ENCODE peak calls at places on chromosomes 11 and 22, in six cellular contexts. H, Q, B, F, Z and I are unnamed samples.

GRCh38 chr22:27247691-27248434 is 553.7 kb downstream of the MN1 start:
- ATAC-seq in H (no peak), B (peak), Z (no peak), Q (no peak), F (no peak), I (peak)

GRCh38 chr11:129896062-129896461 is 684 bp upstream of the NFRKB start:
- ATAC-seq in Z (peak), B (peak), F (no peak), Q (peak), H (no peak), I (no peak)

GRCh38 chr11:34185926-34186841 is 80.8 kb downstream of the NAT10 start:
- ATAC-seq in F (no peak), H (no peak), B (no peak), Q (no peak), Z (no peak), I (no peak)

GRCh38 chr22:37284126-37284806 is 2.0 kb downstream of the CYTH4 start:
- ATAC-seq in H (no peak), F (peak), B (peak), Z (no peak), Q (no peak), I (peak)

GRCh38 chr11:3003396-3004231 is 11.5 kb upstream of the NAP1L4 start:
- ATAC-seq in B (no peak), Z (no peak), F (no peak), H (peak), Q (no peak), I (no peak)

GRCh38 chr11:117458275-117459120 is 130.8 kb downstream of the CEP164 start:
- ATAC-seq in B (no peak), H (no peak), Z (peak), F (peak), Q (no peak), I (no peak)

GRCh38 chr22:24231706-24232105 is 13.2 kb downstream of the GGT5 start:
- ATAC-seq in F (no peak), Q (no peak), B (no peak), Z (no peak), H (no peak), I (no peak)

GRCh38 chr11:88813233-88813915 is 252.4 kb downstream of the GRM5 start:
- ATAC-seq in Q (no peak), F (peak), Z (no peak), H (no peak), B (no peak), I (no peak)

GRCh38 chr11:83025267-83025704 is 46.4 kb downstream of the RAB30 start:
- ATAC-seq in F (peak), Q (peak), Z (no peak), H (no peak), B (no peak), I (peak)

GRCh38 chr22:29797351-29797750 is 30.2 kb downstream of the UQCR10 start:
- ATAC-seq in H (no peak), B (no peak), Z (no peak), F (peak), Q (no peak), I (no peak)

GRCh38 chr22:25061605-25062377 is 109.3 kb downstream of the KIAA1671 start:
- ATAC-seq in Q (no peak), F (no peak), H (no peak), Z (no peak), B (no peak), I (no peak)

GRCh38 chr22:21841422-21841821 is 26.0 kb downstream of the MAPK1 start:
- ATAC-seq in B (no peak), Z (no peak), Q (no peak), F (no peak), H (no peak), I (no peak)

GRCh38 chr11:37141707-37142106 is 543.7 kb upstream of the RAG2 start:
- ATAC-seq in B (no peak), H (no peak), Z (no peak), F (no peak), Q (no peak), I (no peak)

GRCh38 chr22:41429232-41429945 is 17.2 kb downstream of the TOB2 start:
- ATAC-seq in Z (no peak), Q (peak), H (no peak), B (no peak), F (no peak), I (no peak)

GRCh38 chr11:128501008-128501407 is 86.3 kb downstream of the ETS1 start:
- ATAC-seq in B (no peak), F (no peak), Q (no peak), H (no peak), Z (no peak), I (no peak)

GRCh38 chr11:128500488-128500887 is 86.9 kb downstream of the ETS1 start:
- ATAC-seq in F (no peak), Z (no peak), Q (no peak), B (peak), H (no peak), I (no peak)

GRCh38 chr11:128499613-128500213 is 87.6 kb downstream of the ETS1 start:
- ATAC-seq in Z (no peak), H (no peak), Q (no peak), B (no peak), F (no peak), I (no peak)

GRCh38 chr11:128497057-128497957 is 90.1 kb downstream of the ETS1 start:
- ATAC-seq in Z (no peak), Q (no peak), F (peak), B (peak), H (peak), I (peak)

DNA sequence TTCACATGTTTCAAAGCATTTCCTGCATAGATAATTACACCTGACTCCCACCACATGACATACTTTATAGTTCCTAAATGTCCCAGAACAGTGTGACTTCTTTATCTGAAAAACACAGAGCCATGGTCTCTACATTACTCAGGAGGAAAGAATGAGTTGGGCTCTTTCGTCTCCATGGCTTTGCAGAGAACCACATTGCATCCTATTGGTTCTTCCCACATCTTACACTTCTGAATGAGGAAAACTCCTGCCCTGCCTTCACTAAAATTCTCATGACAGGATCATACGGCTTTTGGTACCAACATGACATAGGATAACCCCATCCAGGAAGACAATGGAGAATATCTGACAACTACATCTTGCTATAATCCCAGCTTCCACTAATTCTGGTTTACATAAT is 88.5 kb downstream of the ETS1 start:
- ATAC-seq in Z (no peak), Q (no peak), B (no peak), F (no peak), H (no peak), I (no peak)
- H3K27ac ChIP-seq in Z (no peak), Q (no peak), B (peak), F (peak), H (no peak), I (peak)

GRCh38 chr11:95372097-95372656 is 141.2 kb upstream of the SESN3 start:
- ATAC-seq in F (no peak), Z (no peak), Q (no peak), B (no peak), H (no peak), I (no peak)
- TF ChIP-seq POLR2A in F (no peak), Z (no peak), Q (no peak), B (no peak), H (no peak), I (no peak)

GRCh38 chr11:134949716-134950115 is 537.7 kb upstream of the B3GAT1 start:
- ATAC-seq in H (peak), F (no peak), Q (no peak), Z (no peak), B (peak), I (no peak)

GRCh38 chr11:134947556-134947955 is 535.5 kb upstream of the B3GAT1 start:
- ATAC-seq in H (no peak), Z (no peak), Q (no peak), F (no peak), B (no peak), I (no peak)

GRCh38 chr11:134950692-134951304 is 538.8 kb upstream of the B3GAT1 start:
- ATAC-seq in F (no peak), Q (no peak), B (peak), H (no peak), Z (no peak), I (no peak)

GRCh38 chr11:134951305-134951700 is 539.3 kb upstream of the B3GAT1 start:
- ATAC-seq in H (no peak), F (no peak), B (peak), Z (no peak), Q (no peak), I (peak)

DNA sequence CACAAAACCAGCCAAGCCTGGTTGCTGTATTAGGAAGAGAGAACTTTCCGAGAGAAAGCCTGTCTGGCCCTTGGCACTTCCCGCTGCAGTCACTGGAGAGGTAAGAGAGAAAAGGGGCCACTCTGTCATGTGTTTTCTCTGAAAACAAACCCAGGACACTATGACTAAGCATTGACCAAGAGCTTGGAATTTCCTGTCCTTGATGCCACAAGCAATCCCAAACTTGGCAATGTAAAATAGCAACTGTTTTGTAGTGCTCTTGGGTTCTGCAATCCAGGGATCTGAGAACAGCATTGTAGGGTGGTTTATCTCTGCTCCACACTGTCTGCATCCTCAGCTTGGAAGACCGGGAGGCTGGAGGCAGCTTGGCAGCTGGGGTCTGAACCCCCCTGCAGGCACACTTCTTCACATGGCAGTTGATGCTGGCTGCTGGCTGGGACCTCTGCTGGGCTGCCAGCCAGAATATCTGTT is 537.1 kb upstream of the B3GAT1 start:
- ATAC-seq in B (peak), H (peak), F (no peak), Z (no peak), Q (peak), I (peak)
- TF ChIP-seq POLR2AphosphoS5 in B (no peak), H (no peak), F (no peak), Z (no peak), Q (no peak), I (no peak)

GRCh38 chr11:72735495-72736027 is 16.6 kb downstream of the ARAP1 start:
- ATAC-seq in B (no peak), Q (no peak), F (no peak), Z (peak), H (peak), I (peak)
- H3K27ac ChIP-seq in B (peak), Q (no peak), F (no peak), Z (peak), H (peak), I (peak)

GRCh38 chr11:62805044-62805892 is at the start of gene NXF1:
- ATAC-seq in B (peak), F (peak), Z (peak), H (peak), Q (peak), I (peak)
- TF ChIP-seq POLR2A in B (peak), F (peak), Z (peak), H (peak), Q (peak), I (peak)

DNA sequence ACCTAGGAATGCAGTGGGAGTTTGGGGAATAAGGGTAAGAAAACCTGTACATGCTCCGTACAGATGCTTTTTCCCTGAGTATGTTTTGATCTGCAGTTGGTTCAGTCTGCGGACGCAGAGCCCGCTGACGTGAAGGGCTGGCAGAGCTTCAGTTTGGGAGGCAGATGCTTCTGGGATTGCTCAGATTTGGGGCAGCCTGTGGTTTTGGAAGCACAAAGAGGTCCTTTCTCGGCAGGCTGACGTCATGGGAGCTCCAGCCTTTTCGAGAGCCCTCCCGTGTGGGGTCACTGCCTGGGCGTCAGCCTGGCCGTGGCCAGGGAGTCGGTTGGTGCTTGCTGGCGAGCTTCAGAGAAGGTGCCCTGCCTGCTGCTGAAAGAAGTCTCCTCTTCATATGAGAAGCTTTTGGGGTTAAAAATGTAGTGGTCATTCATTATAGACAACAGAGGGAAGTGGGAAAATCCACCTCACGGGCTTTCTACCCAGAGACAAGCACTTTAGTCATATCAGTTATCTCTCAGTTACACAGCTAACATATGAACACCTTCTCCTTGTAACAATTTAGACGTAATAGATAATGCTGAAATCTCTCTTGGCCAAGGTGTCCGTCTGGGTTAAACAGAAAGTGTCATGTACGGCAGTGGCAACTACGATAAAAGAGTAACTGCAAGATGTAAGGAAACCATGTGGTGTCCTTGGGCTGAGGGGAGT is 26.8 kb downstream of the TPCN2 start:
- ATAC-seq in Z (peak), Q (no peak), B (peak), H (peak), F (no peak), I (peak)
- TF ChIP-seq POLR2AphosphoS5 in Z (peak), Q (no peak), B (no peak), H (no peak), F (no peak), I (peak)

GRCh38 chr11:68145120-68145866 is 24.1 kb upstream of the CHKA start:
- ATAC-seq in H (no peak), Z (no peak), F (no peak), Q (peak), B (no peak), I (no peak)
- H3K27ac ChIP-seq in H (no peak), Z (no peak), F (no peak), Q (peak), B (peak), I (no peak)

GRCh38 chr11:57646756-57647303 is 2.9 kb downstream of the YPEL4 start:
- ATAC-seq in Q (no peak), F (no peak), H (no peak), B (no peak), Z (no peak), I (no peak)
- TF ChIP-seq POLR2A in Q (no peak), F (no peak), H (no peak), B (no peak), Z (no peak), I (no peak)

GRCh38 chr11:1860108-1860507 is 7.2 kb downstream of the LSP1 start:
- ATAC-seq in Z (no peak), B (no peak), Q (no peak), F (no peak), H (no peak), I (no peak)
- TF ChIP-seq POLR2AphosphoS5 in Z (no peak), B (no peak), Q (no peak), F (no peak), H (no peak), I (no peak)